ENCODE peak calls at places on chromosomes 7 and 10, in four cellular contexts. One of them, this sample, is unnamed.

GRCh38 chr10:94997763-94998174 is 59.3 kb downstream of the CYP2C9 start:
- DNase-seq in AG10803: no peak
- DNase-seq in kidney epithelial cell: no peak
- DNase-seq in A549: no peak
- DNase-seq in this sample: no peak

GRCh38 chr10:118870467-118871243 is 115.9 kb upstream of the CACUL1 start:
- DNase-seq in AG10803: peak; percentile 72
- DNase-seq in kidney epithelial cell: peak; percentile 83
- DNase-seq in A549: peak; percentile 52
- DNase-seq in this sample: peak; percentile 82

GRCh38 chr7:353746-354325 is 63.9 kb downstream of the FOXL3 start:
- DNase-seq in AG10803: peak; percentile 22
- DNase-seq in kidney epithelial cell: no peak
- DNase-seq in A549: no peak
- DNase-seq in this sample: no peak

GRCh38 chr10:70775679-70776454 is 9.3 kb downstream of the TBATA start:
- DNase-seq in AG10803: no peak
- DNase-seq in kidney epithelial cell: no peak
- DNase-seq in A549: no peak
- DNase-seq in this sample: no peak

GRCh38 chr7:82701941-82702340 is 258.4 kb upstream of the CACNA2D1 start:
- DNase-seq in AG10803: peak; percentile 3
- DNase-seq in kidney epithelial cell: no peak
- DNase-seq in A549: no peak
- DNase-seq in this sample: no peak

GRCh38 chr7:151631149-151631967 is 111.7 kb upstream of the RHEB start:
- DNase-seq in AG10803: no peak
- DNase-seq in kidney epithelial cell: no peak
- DNase-seq in A549: peak; percentile 38
- DNase-seq in this sample: peak; percentile 73

GRCh38 chr7:101733713-101734475 is 83.5 kb upstream of the CUX1 start:
- DNase-seq in AG10803: peak; percentile 45
- DNase-seq in kidney epithelial cell: no peak
- DNase-seq in A549: no peak
- DNase-seq in this sample: no peak

GRCh38 chr10:124719213-124719851 is 24.8 kb downstream of the FAM53B start:
- DNase-seq in AG10803: peak; percentile 76
- DNase-seq in kidney epithelial cell: no peak
- DNase-seq in A549: peak; percentile 26
- DNase-seq in this sample: peak; percentile 68

GRCh38 chr10:69348824-69349541 is 67.7 kb downstream of the TACR2 start:
- DNase-seq in AG10803: peak; percentile 93
- DNase-seq in kidney epithelial cell: no peak
- DNase-seq in A549: peak; percentile 78
- DNase-seq in this sample: peak; percentile 88

GRCh38 chr10:102555781-102556328 is 52.1 kb downstream of the SUFU start:
- DNase-seq in AG10803: peak; percentile 47
- DNase-seq in kidney epithelial cell: no peak
- DNase-seq in A549: no peak
- DNase-seq in this sample: no peak

GRCh38 chr7:64951250-64951848 is 39.5 kb downstream of the ZNF117 start:
- DNase-seq in AG10803: peak; percentile 44
- DNase-seq in kidney epithelial cell: peak; percentile 4
- DNase-seq in A549: peak; percentile 46
- DNase-seq in this sample: no peak

GRCh38 chr7:112748381-112748780 is 41.8 kb downstream of the TMEM168 start:
- DNase-seq in AG10803: no peak
- DNase-seq in kidney epithelial cell: no peak
- DNase-seq in A549: no peak
- DNase-seq in this sample: no peak

GRCh38 chr10:73887038-73888015 is 13.0 kb upstream of the CAMK2G start:
- DNase-seq in AG10803: peak; percentile 93
- DNase-seq in kidney epithelial cell: no peak
- DNase-seq in A549: peak; percentile 89
- DNase-seq in this sample: peak; percentile 97

GRCh38 chr10:3111626-3112220 is 44.4 kb downstream of the PFKP start:
- DNase-seq in AG10803: no peak
- DNase-seq in kidney epithelial cell: peak; percentile 49
- DNase-seq in A549: no peak
- DNase-seq in this sample: no peak

GRCh38 chr10:6280291-6280690 is 77.6 kb downstream of the PFKFB3 start:
- DNase-seq in AG10803: no peak
- DNase-seq in kidney epithelial cell: no peak
- DNase-seq in A549: peak; percentile 93
- DNase-seq in this sample: no peak

GRCh38 chr10:43386981-43387677 is 15.7 kb downstream of the FXYD4 start:
- DNase-seq in AG10803: no peak
- DNase-seq in kidney epithelial cell: no peak
- DNase-seq in A549: no peak
- DNase-seq in this sample: no peak

GRCh38 chr10:24465124-24465874 is 256.4 kb downstream of the KIAA1217 start:
- DNase-seq in AG10803: peak; percentile 98
- DNase-seq in kidney epithelial cell: no peak
- DNase-seq in A549: no peak
- DNase-seq in this sample: no peak

GRCh38 chr7:142461437-142461836 is 203.6 kb upstream of the PRSS58 start:
- DNase-seq in AG10803: peak; percentile 96
- DNase-seq in kidney epithelial cell: no peak
- DNase-seq in A549: no peak
- DNase-seq in this sample: no peak
- H3K4me3 ChIP-seq in AG10803: no peak overlapping the region
- H3K4me3 ChIP-seq in kidney epithelial cell: no peak overlapping the region
- H3K4me3 ChIP-seq in A549: no peak overlapping the region
- H3K4me3 ChIP-seq in this sample: no peak overlapping the region

GRCh38 chr7:1457059-1457948 is 2.0 kb downstream of the MICALL2 start:
- DNase-seq in AG10803: no peak
- DNase-seq in kidney epithelial cell: no peak
- DNase-seq in A549: no peak
- DNase-seq in this sample: no peak

GRCh38 chr7:1452205-1452604 is 7.1 kb downstream of the MICALL2 start:
- DNase-seq in AG10803: no peak
- DNase-seq in kidney epithelial cell: no peak
- DNase-seq in A549: no peak
- DNase-seq in this sample: no peak

GRCh38 chr7:1455955-1456354 is 3.3 kb downstream of the MICALL2 start:
- DNase-seq in AG10803: no peak
- DNase-seq in kidney epithelial cell: no peak
- DNase-seq in A549: no peak
- DNase-seq in this sample: no peak

GRCh38 chr7:1455241-1455939 is 3.9 kb downstream of the MICALL2 start:
- DNase-seq in AG10803: no peak
- DNase-seq in kidney epithelial cell: peak; percentile 34
- DNase-seq in A549: no peak
- DNase-seq in this sample: peak; percentile 100

GRCh38 chr7:1454471-1455065 is 4.7 kb downstream of the MICALL2 start:
- DNase-seq in AG10803: no peak
- DNase-seq in kidney epithelial cell: no peak
- DNase-seq in A549: no peak
- DNase-seq in this sample: peak; percentile 33
- H3K4me3 ChIP-seq in AG10803: no peak overlapping the region
- H3K4me3 ChIP-seq in kidney epithelial cell: no peak overlapping the region
- H3K4me3 ChIP-seq in A549: no peak overlapping the region
- H3K4me3 ChIP-seq in this sample: peak overlapping the region; percentile 38

DNA sequence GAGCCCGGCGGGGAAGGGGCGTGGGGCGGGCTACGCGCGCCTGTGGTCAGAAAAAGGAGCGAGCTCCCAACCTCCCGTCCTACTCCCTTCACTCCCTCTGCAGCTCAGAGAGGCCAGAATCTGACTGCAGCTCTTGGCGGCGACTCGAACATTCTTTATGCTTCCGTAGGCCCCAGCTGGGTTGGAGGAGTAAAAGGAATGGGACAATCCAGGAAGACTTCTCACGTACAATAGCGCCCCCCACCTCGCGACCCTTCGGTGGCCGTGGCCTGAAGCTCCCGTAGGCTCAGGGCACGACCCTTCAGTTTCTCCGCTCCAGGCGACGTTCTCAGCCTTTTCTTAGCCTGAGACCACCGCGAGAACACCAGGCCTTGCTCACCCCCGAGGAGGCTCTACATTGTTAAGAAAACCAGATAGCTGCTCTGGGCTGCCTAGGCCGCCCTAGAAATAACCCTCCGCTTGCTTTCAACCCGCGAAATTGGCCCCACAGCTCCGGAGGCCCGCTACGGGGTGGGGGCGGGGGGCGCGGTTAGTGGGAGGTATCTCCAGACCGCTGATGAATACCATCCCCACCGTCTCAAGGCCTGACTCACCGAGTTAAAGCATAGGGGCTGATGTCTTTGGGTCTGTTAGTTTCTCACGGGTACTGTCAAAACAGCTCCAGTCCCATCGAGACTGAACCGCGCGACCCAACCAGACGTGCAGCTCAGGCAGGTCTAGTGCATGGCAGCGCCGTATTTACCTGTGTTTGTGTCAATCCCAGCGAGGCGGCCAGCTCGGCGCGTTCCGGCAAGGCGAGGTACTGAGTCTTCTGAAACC is 3.0 kb downstream of the DLX5 start:
- DNase-seq in AG10803: no peak
- DNase-seq in kidney epithelial cell: no peak
- DNase-seq in A549: no peak
- DNase-seq in this sample: no peak
- H3K4me3 ChIP-seq in AG10803: no peak overlapping the region
- H3K4me3 ChIP-seq in kidney epithelial cell: no peak overlapping the region
- H3K4me3 ChIP-seq in A549: no peak overlapping the region
- H3K4me3 ChIP-seq in this sample: no peak overlapping the region

DNA sequence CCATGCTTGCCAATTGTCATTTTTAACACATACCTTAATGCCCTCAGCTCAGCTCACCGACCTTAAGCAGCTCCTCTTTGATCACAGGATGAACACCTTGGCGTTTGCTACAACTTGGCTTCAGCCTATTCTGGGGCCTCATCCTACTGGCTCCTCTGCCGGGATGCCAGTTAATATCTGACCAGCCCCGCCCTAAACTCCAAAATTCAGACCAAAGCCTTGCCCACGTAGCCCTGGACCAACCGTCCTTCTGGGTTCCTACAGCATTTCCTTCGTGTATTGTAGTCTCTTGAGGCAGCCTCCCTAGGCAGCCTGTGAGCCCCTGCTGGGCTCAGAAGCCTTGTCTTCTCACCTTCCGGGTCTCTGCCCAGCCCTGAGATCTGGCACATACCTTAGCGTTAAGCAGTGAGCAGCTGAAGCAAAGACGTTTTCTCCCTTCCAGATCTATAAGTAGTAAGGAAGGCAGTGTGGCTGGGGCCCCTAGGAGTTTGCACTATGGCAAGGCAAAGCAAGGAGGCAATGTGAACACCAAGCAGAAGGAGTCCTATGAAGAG is 836 bp downstream of the ENO4 start:
- DNase-seq in AG10803: no peak
- DNase-seq in kidney epithelial cell: no peak
- DNase-seq in A549: no peak
- DNase-seq in this sample: no peak
- H3K4me3 ChIP-seq in AG10803: peak overlapping the region; percentile 92
- H3K4me3 ChIP-seq in kidney epithelial cell: peak overlapping the region; percentile 64
- H3K4me3 ChIP-seq in A549: peak overlapping the region; percentile 82
- H3K4me3 ChIP-seq in this sample: peak overlapping the region; percentile 67

GRCh38 chr10:52256832-52257691 is 57.0 kb upstream of the DKK1 start:
- DNase-seq in AG10803: no peak
- DNase-seq in kidney epithelial cell: peak; percentile 41
- DNase-seq in A549: peak; percentile 28
- DNase-seq in this sample: peak; percentile 35
- H3K4me3 ChIP-seq in AG10803: no peak overlapping the region
- H3K4me3 ChIP-seq in kidney epithelial cell: no peak overlapping the region
- H3K4me3 ChIP-seq in A549: no peak overlapping the region
- H3K4me3 ChIP-seq in this sample: peak overlapping the region; percentile 16

GRCh38 chr7:141660259-141660658 is 41.7 kb downstream of the DENND11 start:
- DNase-seq in AG10803: no peak
- DNase-seq in kidney epithelial cell: no peak
- DNase-seq in A549: no peak
- DNase-seq in this sample: no peak

GRCh38 chr7:141663081-141663510 is 38.9 kb downstream of the DENND11 start:
- DNase-seq in AG10803: no peak
- DNase-seq in kidney epithelial cell: no peak
- DNase-seq in A549: peak; percentile 84
- DNase-seq in this sample: peak; percentile 89

GRCh38 chr7:141654551-141654950 is 47.4 kb downstream of the DENND11 start:
- DNase-seq in AG10803: peak; percentile 63
- DNase-seq in kidney epithelial cell: peak; percentile 53
- DNase-seq in A549: peak; percentile 76
- DNase-seq in this sample: peak; percentile 56

GRCh38 chr7:141664450-141664849 is 37.5 kb downstream of the DENND11 start:
- DNase-seq in AG10803: no peak
- DNase-seq in kidney epithelial cell: no peak
- DNase-seq in A549: no peak
- DNase-seq in this sample: no peak

GRCh38 chr7:141659501-141659900 is 42.5 kb downstream of the DENND11 start:
- DNase-seq in AG10803: no peak
- DNase-seq in kidney epithelial cell: no peak
- DNase-seq in A549: no peak
- DNase-seq in this sample: no peak
- H3K4me3 ChIP-seq in AG10803: no peak overlapping the region
- H3K4me3 ChIP-seq in kidney epithelial cell: no peak overlapping the region
- H3K4me3 ChIP-seq in A549: no peak overlapping the region
- H3K4me3 ChIP-seq in this sample: no peak overlapping the region

GRCh38 chr7:41163991-41164390 is 538.9 kb downstream of the INHBA start:
- DNase-seq in AG10803: no peak
- DNase-seq in kidney epithelial cell: no peak
- DNase-seq in A549: no peak
- DNase-seq in this sample: no peak
- H3K4me3 ChIP-seq in AG10803: no peak overlapping the region
- H3K4me3 ChIP-seq in kidney epithelial cell: no peak overlapping the region
- H3K4me3 ChIP-seq in A549: no peak overlapping the region
- H3K4me3 ChIP-seq in this sample: no peak overlapping the region

DNA sequence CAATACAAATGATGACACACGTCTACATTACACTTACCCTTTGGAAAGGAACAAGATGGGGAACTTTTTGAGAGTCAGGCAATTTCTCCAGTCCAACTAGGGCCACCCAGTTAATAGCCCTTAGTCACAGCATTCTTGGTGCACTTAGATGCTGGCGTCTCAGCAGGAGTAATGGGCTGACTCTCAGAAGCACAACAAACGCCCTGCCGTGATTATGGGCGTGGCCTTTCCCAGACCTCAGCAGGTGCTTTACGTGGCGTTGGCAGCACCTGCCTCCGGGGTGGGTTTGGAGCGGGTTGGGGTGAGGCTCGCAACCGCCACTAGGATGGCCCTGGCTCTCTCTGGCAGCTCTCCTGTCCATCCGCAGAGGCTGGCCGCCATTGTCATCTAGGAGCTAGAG is 147.6 kb upstream of the SHH start:
- DNase-seq in AG10803: no peak
- DNase-seq in kidney epithelial cell: peak; percentile 31
- DNase-seq in A549: no peak
- DNase-seq in this sample: no peak
- H3K4me3 ChIP-seq in AG10803: no peak overlapping the region
- H3K4me3 ChIP-seq in kidney epithelial cell: no peak overlapping the region
- H3K4me3 ChIP-seq in A549: no peak overlapping the region
- H3K4me3 ChIP-seq in this sample: peak overlapping the region; percentile 3